ENCODE peak calls at places on chromosomes 4 and X, in five cellular contexts. One of them, this sample, is unnamed.

GRCh38 chr4:72701987-72702819 is 133.2 kb upstream of the ADAMTS3 start:
- DNase-seq in mucosa of descending colon: peak
- DNase-seq in upper lobe of right lung: no peak
- DNase-seq in nephron progenitor cell: peak
- DNase-seq in fibroblast of lung: peak
- DNase-seq in this sample: peak

GRCh38 chr4:71456841-71457240 is 118.0 kb downstream of the SLC4A4 start:
- DNase-seq in mucosa of descending colon: no peak
- DNase-seq in upper lobe of right lung: no peak
- DNase-seq in nephron progenitor cell: no peak
- DNase-seq in fibroblast of lung: peak
- DNase-seq in this sample: peak

GRCh38 chr4:105496899-105497298 is 23.0 kb upstream of the PPA2 start:
- DNase-seq in mucosa of descending colon: peak
- DNase-seq in upper lobe of right lung: no peak
- DNase-seq in nephron progenitor cell: no peak
- DNase-seq in fibroblast of lung: no peak
- DNase-seq in this sample: no peak

GRCh38 chrX:135688137-135688536 is 25.3 kb upstream of the CT45A1 start:
- DNase-seq in mucosa of descending colon: peak
- DNase-seq in upper lobe of right lung: no peak
- DNase-seq in nephron progenitor cell: no peak
- DNase-seq in fibroblast of lung: no peak
- DNase-seq in this sample: no peak

GRCh38 chr4:1463088-1463926 is 57.1 kb upstream of the NKX1-1 start:
- DNase-seq in mucosa of descending colon: no peak
- DNase-seq in upper lobe of right lung: peak
- DNase-seq in nephron progenitor cell: no peak
- DNase-seq in fibroblast of lung: peak
- DNase-seq in this sample: no peak

GRCh38 chrX:115892787-115893671 is 277.5 kb upstream of the AGTR2 start:
- DNase-seq in mucosa of descending colon: peak
- DNase-seq in upper lobe of right lung: no peak
- DNase-seq in nephron progenitor cell: no peak
- DNase-seq in fibroblast of lung: peak
- DNase-seq in this sample: peak

GRCh38 chr4:76447326-76447954 is 12.4 kb downstream of the SHROOM3 start:
- DNase-seq in mucosa of descending colon: no peak
- DNase-seq in upper lobe of right lung: no peak
- DNase-seq in nephron progenitor cell: no peak
- DNase-seq in fibroblast of lung: peak
- DNase-seq in this sample: no peak

GRCh38 chrX:6985537-6985936 is 162.0 kb upstream of the STS start:
- DNase-seq in mucosa of descending colon: no peak
- DNase-seq in upper lobe of right lung: no peak
- DNase-seq in nephron progenitor cell: no peak
- DNase-seq in fibroblast of lung: no peak
- DNase-seq in this sample: no peak

GRCh38 chr4:3192827-3193226 is 56.1 kb upstream of the MSANTD1 start:
- DNase-seq in mucosa of descending colon: no peak
- DNase-seq in upper lobe of right lung: no peak
- DNase-seq in nephron progenitor cell: no peak
- DNase-seq in fibroblast of lung: no peak
- DNase-seq in this sample: no peak

GRCh38 chr4:79197275-79198009 is 128.4 kb downstream of the NAA11 start:
- DNase-seq in mucosa of descending colon: no peak
- DNase-seq in upper lobe of right lung: no peak
- DNase-seq in nephron progenitor cell: no peak
- DNase-seq in fibroblast of lung: no peak
- DNase-seq in this sample: no peak

GRCh38 chrX:38293741-38294140 is 33.6 kb downstream of the RPGR start:
- DNase-seq in mucosa of descending colon: no peak
- DNase-seq in upper lobe of right lung: no peak
- DNase-seq in nephron progenitor cell: no peak
- DNase-seq in fibroblast of lung: no peak
- DNase-seq in this sample: no peak

GRCh38 chrX:24494544-24495113 is 29.5 kb downstream of the PDK3 start:
- DNase-seq in mucosa of descending colon: peak
- DNase-seq in upper lobe of right lung: no peak
- DNase-seq in nephron progenitor cell: no peak
- DNase-seq in fibroblast of lung: peak
- DNase-seq in this sample: peak

GRCh38 chr4:70651864-70652506 is 14.3 kb downstream of the JCHAIN start:
- DNase-seq in mucosa of descending colon: no peak
- DNase-seq in upper lobe of right lung: no peak
- DNase-seq in nephron progenitor cell: no peak
- DNase-seq in fibroblast of lung: peak
- DNase-seq in this sample: no peak

GRCh38 chrX:50054147-50054546 is 131.8 kb downstream of the CLCN5 start:
- DNase-seq in mucosa of descending colon: no peak
- DNase-seq in upper lobe of right lung: no peak
- DNase-seq in nephron progenitor cell: no peak
- DNase-seq in fibroblast of lung: no peak
- DNase-seq in this sample: no peak

GRCh38 chrX:40095588-40096394 is 2.0 kb downstream of the BCOR start:
- DNase-seq in mucosa of descending colon: no peak
- DNase-seq in upper lobe of right lung: peak
- DNase-seq in nephron progenitor cell: no peak
- DNase-seq in fibroblast of lung: no peak
- DNase-seq in this sample: no peak

GRCh38 chr4:94274912-94275311 is 67.2 kb downstream of the SMARCAD1 start:
- DNase-seq in mucosa of descending colon: no peak
- DNase-seq in upper lobe of right lung: no peak
- DNase-seq in nephron progenitor cell: no peak
- DNase-seq in fibroblast of lung: peak
- DNase-seq in this sample: no peak

GRCh38 chr4:156774422-156774821 is 197.2 kb downstream of the PDGFC start:
- DNase-seq in mucosa of descending colon: no peak
- DNase-seq in upper lobe of right lung: peak
- DNase-seq in nephron progenitor cell: no peak
- DNase-seq in fibroblast of lung: peak
- DNase-seq in this sample: peak

GRCh38 chrX:68889244-68889643 is 60.4 kb downstream of the EFNB1 start:
- DNase-seq in mucosa of descending colon: no peak
- DNase-seq in upper lobe of right lung: no peak
- DNase-seq in nephron progenitor cell: no peak
- DNase-seq in fibroblast of lung: no peak
- DNase-seq in this sample: no peak

GRCh38 chr4:55907469-55907868 is 41.3 kb upstream of the CEP135 start:
- DNase-seq in mucosa of descending colon: no peak
- DNase-seq in upper lobe of right lung: no peak
- DNase-seq in nephron progenitor cell: no peak
- DNase-seq in fibroblast of lung: no peak
- DNase-seq in this sample: no peak

GRCh38 chrX:48918303-48918643 is 551 bp downstream of the PIM2 start:
- DNase-seq in mucosa of descending colon: no peak
- DNase-seq in upper lobe of right lung: no peak
- DNase-seq in nephron progenitor cell: no peak
- DNase-seq in fibroblast of lung: no peak
- DNase-seq in this sample: no peak

GRCh38 chrX:42020225-42020624 is 96.9 kb upstream of the CASK start:
- DNase-seq in mucosa of descending colon: no peak
- DNase-seq in upper lobe of right lung: no peak
- DNase-seq in nephron progenitor cell: no peak
- DNase-seq in fibroblast of lung: no peak
- DNase-seq in this sample: no peak

GRCh38 chr4:15182600-15183222 is 180.4 kb downstream of the CPEB2 start:
- DNase-seq in mucosa of descending colon: no peak
- DNase-seq in upper lobe of right lung: no peak
- DNase-seq in nephron progenitor cell: no peak
- DNase-seq in fibroblast of lung: peak
- DNase-seq in this sample: no peak

GRCh38 chr4:39497909-39498723 is 29.1 kb downstream of the UGDH start:
- DNase-seq in mucosa of descending colon: no peak
- DNase-seq in upper lobe of right lung: no peak
- DNase-seq in nephron progenitor cell: no peak
- DNase-seq in fibroblast of lung: no peak
- DNase-seq in this sample: no peak

GRCh38 chr4:11650801-11651596 is 222.3 kb upstream of the HS3ST1 start:
- DNase-seq in mucosa of descending colon: no peak
- DNase-seq in upper lobe of right lung: no peak
- DNase-seq in nephron progenitor cell: peak
- DNase-seq in fibroblast of lung: peak
- DNase-seq in this sample: no peak

GRCh38 chr4:168162604-168163003 is 70.3 kb downstream of the ANXA10 start:
- DNase-seq in mucosa of descending colon: no peak
- DNase-seq in upper lobe of right lung: no peak
- DNase-seq in nephron progenitor cell: no peak
- DNase-seq in fibroblast of lung: peak
- DNase-seq in this sample: no peak

GRCh38 chrX:56385336-56385735 is 153.2 kb downstream of the KLF8 start:
- DNase-seq in mucosa of descending colon: no peak
- DNase-seq in upper lobe of right lung: no peak
- DNase-seq in nephron progenitor cell: no peak
- DNase-seq in fibroblast of lung: no peak
- DNase-seq in this sample: no peak

DNA sequence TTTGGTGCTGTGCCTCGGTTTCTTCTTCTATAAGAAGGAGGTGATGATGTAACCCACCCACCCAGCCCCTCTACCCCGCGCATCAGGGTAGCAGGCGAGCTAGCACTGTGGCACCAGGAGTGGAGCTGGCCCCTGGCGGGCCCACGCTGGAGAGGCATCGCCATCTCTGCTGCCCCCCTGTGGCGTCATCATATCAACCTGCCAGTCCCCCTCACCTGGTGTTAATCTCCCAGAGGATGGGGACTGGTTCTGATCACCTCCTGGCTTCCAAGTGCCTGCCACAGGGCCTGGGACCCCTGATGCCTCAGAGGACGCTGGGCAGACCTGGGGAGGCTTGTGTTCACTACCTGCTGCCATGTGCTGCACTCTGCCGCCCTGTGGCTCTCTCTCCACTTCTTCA is 6.3 kb upstream of the SORCS2 start:
- DNase-seq in mucosa of descending colon: peak
- DNase-seq in upper lobe of right lung: peak
- DNase-seq in nephron progenitor cell: peak
- DNase-seq in fibroblast of lung: no peak
- DNase-seq in this sample: no peak
- TF ChIP-seq CTCF in mucosa of descending colon: no peak
- TF ChIP-seq CTCF in upper lobe of right lung: no peak
- TF ChIP-seq CTCF in nephron progenitor cell: peak
- TF ChIP-seq CTCF in fibroblast of lung: peak
- TF ChIP-seq CTCF in this sample: peak

GRCh38 chrX:123728554-123728953 is 4.3 kb downstream of the THOC2 start:
- DNase-seq in mucosa of descending colon: no peak
- DNase-seq in upper lobe of right lung: no peak
- DNase-seq in nephron progenitor cell: no peak
- DNase-seq in fibroblast of lung: no peak
- DNase-seq in this sample: no peak

GRCh38 chrX:123731258-123731986 is 1.4 kb downstream of the THOC2 start:
- DNase-seq in mucosa of descending colon: peak
- DNase-seq in upper lobe of right lung: peak
- DNase-seq in nephron progenitor cell: peak
- DNase-seq in fibroblast of lung: peak
- DNase-seq in this sample: no peak

GRCh38 chrX:123731987-123732678 is 719 bp downstream of the THOC2 start:
- DNase-seq in mucosa of descending colon: peak
- DNase-seq in upper lobe of right lung: peak
- DNase-seq in nephron progenitor cell: peak
- DNase-seq in fibroblast of lung: peak
- DNase-seq in this sample: no peak

GRCh38 chrX:123736333-123736921 is 3.6 kb upstream of the THOC2 start:
- DNase-seq in mucosa of descending colon: no peak
- DNase-seq in upper lobe of right lung: no peak
- DNase-seq in nephron progenitor cell: no peak
- DNase-seq in fibroblast of lung: peak
- DNase-seq in this sample: no peak

GRCh38 chrX:123732679-123733363 is at the start of gene THOC2:
- DNase-seq in mucosa of descending colon: peak
- DNase-seq in upper lobe of right lung: peak
- DNase-seq in nephron progenitor cell: peak
- DNase-seq in fibroblast of lung: peak
- DNase-seq in this sample: peak
- TF ChIP-seq CTCF in mucosa of descending colon: no peak
- TF ChIP-seq CTCF in upper lobe of right lung: peak
- TF ChIP-seq CTCF in nephron progenitor cell: peak
- TF ChIP-seq CTCF in fibroblast of lung: peak
- TF ChIP-seq CTCF in this sample: peak

GRCh38 chr4:137980641-137981040 is 261.5 kb downstream of the SLC7A11 start:
- DNase-seq in mucosa of descending colon: no peak
- DNase-seq in upper lobe of right lung: no peak
- DNase-seq in nephron progenitor cell: no peak
- DNase-seq in fibroblast of lung: no peak
- DNase-seq in this sample: no peak

GRCh38 chr4:137981277-137981676 is 260.9 kb downstream of the SLC7A11 start:
- DNase-seq in mucosa of descending colon: no peak
- DNase-seq in upper lobe of right lung: no peak
- DNase-seq in nephron progenitor cell: no peak
- DNase-seq in fibroblast of lung: peak
- DNase-seq in this sample: no peak
- TF ChIP-seq CTCF in mucosa of descending colon: no peak
- TF ChIP-seq CTCF in upper lobe of right lung: no peak
- TF ChIP-seq CTCF in nephron progenitor cell: no peak
- TF ChIP-seq CTCF in fibroblast of lung: peak
- TF ChIP-seq CTCF in this sample: no peak

GRCh38 chr4:184423003-184423686 is 51.2 kb downstream of the IRF2 start:
- DNase-seq in mucosa of descending colon: no peak
- DNase-seq in upper lobe of right lung: no peak
- DNase-seq in nephron progenitor cell: no peak
- DNase-seq in fibroblast of lung: no peak
- DNase-seq in this sample: no peak

GRCh38 chr4:184422378-184422777 is 52.0 kb downstream of the IRF2 start:
- DNase-seq in mucosa of descending colon: no peak
- DNase-seq in upper lobe of right lung: no peak
- DNase-seq in nephron progenitor cell: no peak
- DNase-seq in fibroblast of lung: no peak
- DNase-seq in this sample: no peak

GRCh38 chr4:184421558-184422155 is 52.7 kb downstream of the IRF2 start:
- DNase-seq in mucosa of descending colon: no peak
- DNase-seq in upper lobe of right lung: no peak
- DNase-seq in nephron progenitor cell: no peak
- DNase-seq in fibroblast of lung: no peak
- DNase-seq in this sample: no peak

GRCh38 chr4:184424993-184425758 is 49.2 kb downstream of the IRF2 start:
- DNase-seq in mucosa of descending colon: no peak
- DNase-seq in upper lobe of right lung: no peak
- DNase-seq in nephron progenitor cell: no peak
- DNase-seq in fibroblast of lung: no peak
- DNase-seq in this sample: no peak

GRCh38 chr4:184424279-184424678 is 50.1 kb downstream of the IRF2 start:
- DNase-seq in mucosa of descending colon: no peak
- DNase-seq in upper lobe of right lung: no peak
- DNase-seq in nephron progenitor cell: no peak
- DNase-seq in fibroblast of lung: no peak
- DNase-seq in this sample: no peak
- TF ChIP-seq CTCF in mucosa of descending colon: no peak
- TF ChIP-seq CTCF in upper lobe of right lung: no peak
- TF ChIP-seq CTCF in nephron progenitor cell: no peak
- TF ChIP-seq CTCF in fibroblast of lung: no peak
- TF ChIP-seq CTCF in this sample: no peak